ENCODE peak calls at places on chromosomes 3 and 15, in nine cellular contexts. W, A, T, I, G, S, E, U and R are unnamed samples.
A peak's percentile ranks its signal among the peaks of the same experiment; 100 is the strongest.

GRCh38 chr3:33231755-33232465 is 13.3 kb upstream of the SUSD5 start:
- DNase-seq in W (no peak), A (no peak), T (no peak), I (no peak), G (no peak), S (no peak), E (no peak), U (no peak), R (no peak)

GRCh38 chr3:114365268-114365667 is 71.4 kb downstream of the TIGIT start:
- DNase-seq in W (no peak), A (no peak), T (no peak), I (no peak), G (no peak), S (no peak), E (no peak), U (no peak), R (no peak)

GRCh38 chr3:100454684-100455083 is 37.7 kb upstream of the TMEM45A start:
- DNase-seq in W (no peak), A (no peak), T (no peak), I (no peak), G (no peak), S (no peak), E (no peak), U (no peak), R (no peak)

GRCh38 chr15:67013696-67014095 is 51.7 kb upstream of the SMAD3 start:
- DNase-seq in W (no peak), A (no peak), T (no peak), I (no peak), G (no peak), S (peak; percentile 55), E (peak; percentile 50), U (no peak), R (peak; percentile 85)

GRCh38 chr15:70586241-70586640 is 177.1 kb downstream of the UACA start:
- DNase-seq in W (no peak), A (no peak), T (no peak), I (no peak), G (no peak), S (no peak), E (no peak), U (no peak), R (peak; percentile 31)

GRCh38 chr15:68151277-68151676 is 53.9 kb downstream of the CALML4 start:
- DNase-seq in W (no peak), A (no peak), T (no peak), I (no peak), G (no peak), S (no peak), E (no peak), U (no peak), R (peak; percentile 29)

GRCh38 chr3:197891-198491 is 1.4 kb downstream of the CHL1 start:
- DNase-seq in W (no peak), A (no peak), T (no peak), I (peak; percentile 73), G (no peak), S (peak; percentile 28), E (peak; percentile 13), U (no peak), R (no peak)

GRCh38 chr15:27249723-27250160 is 278.8 kb downstream of the GABRG3 start:
- DNase-seq in W (no peak), A (no peak), T (no peak), I (no peak), G (no peak), S (no peak), E (no peak), U (no peak), R (no peak)

GRCh38 chr3:181969925-181970324 is 258.2 kb downstream of the SOX2 start:
- DNase-seq in W (no peak), A (no peak), T (no peak), I (no peak), G (no peak), S (no peak), E (no peak), U (no peak), R (no peak)

GRCh38 chr3:187251599-187251998 is 39.9 kb downstream of the MASP1 start:
- DNase-seq in W (no peak), A (no peak), T (no peak), I (no peak), G (no peak), S (no peak), E (no peak), U (no peak), R (no peak)

GRCh38 chr15:87326274-87326673 is 930.3 kb downstream of the NTRK3 start:
- DNase-seq in W (no peak), A (no peak), T (no peak), I (no peak), G (no peak), S (no peak), E (no peak), U (no peak), R (no peak)

GRCh38 chr3:153756816-153757215 is 364.4 kb upstream of the ARHGEF26 start:
- DNase-seq in W (no peak), A (no peak), T (no peak), I (no peak), G (no peak), S (no peak), E (no peak), U (no peak), R (no peak)

GRCh38 chr3:195180490-195181106 is 90.4 kb downstream of the XXYLT1 start:
- DNase-seq in W (no peak), A (no peak), T (no peak), I (no peak), G (no peak), S (no peak), E (no peak), U (no peak), R (no peak)

GRCh38 chr3:13193320-13194284 is 120.4 kb upstream of the IQSEC1 start:
- DNase-seq in W (no peak), A (no peak), T (no peak), I (no peak), G (no peak), S (no peak), E (no peak), U (no peak), R (no peak)

GRCh38 chr3:51388286-51389029 is 2.6 kb upstream of the RBM15B start:
- DNase-seq in W (no peak), A (no peak), T (no peak), I (no peak), G (no peak), S (no peak), E (no peak), U (no peak), R (no peak)

GRCh38 chr3:114706591-114707224 is 412.9 kb downstream of the TIGIT start:
- DNase-seq in W (peak; percentile 25), A (no peak), T (no peak), I (no peak), G (peak; percentile 24), S (no peak), E (no peak), U (no peak), R (peak; percentile 44)

GRCh38 chr3:62128028-62128427 is 245.3 kb downstream of the FEZF2 start:
- DNase-seq in W (no peak), A (no peak), T (peak; percentile 21), I (no peak), G (no peak), S (no peak), E (no peak), U (no peak), R (no peak)

GRCh38 chr3:61954097-61954528 is 392.7 kb downstream of the PTPRG start:
- DNase-seq in W (no peak), A (no peak), T (no peak), I (no peak), G (no peak), S (no peak), E (no peak), U (no peak), R (no peak)

GRCh38 chr3:115758076-115758763 is 134.9 kb downstream of the GAP43 start:
- DNase-seq in W (no peak), A (no peak), T (no peak), I (no peak), G (no peak), S (no peak), E (no peak), U (peak; percentile 82), R (no peak)

GRCh38 chr3:88369767-88370166 is 220.0 kb downstream of the C3orf38 start:
- DNase-seq in W (no peak), A (no peak), T (no peak), I (no peak), G (no peak), S (no peak), E (no peak), U (no peak), R (no peak)

GRCh38 chr15:42010434-42010833 is 10.4 kb downstream of the PLA2G4E start:
- DNase-seq in W (no peak), A (no peak), T (no peak), I (no peak), G (peak; percentile 67), S (no peak), E (no peak), U (no peak), R (no peak)

GRCh38 chr3:31218082-31218481 is 314.6 kb upstream of the STT3B start:
- DNase-seq in W (no peak), A (no peak), T (no peak), I (no peak), G (no peak), S (no peak), E (no peak), U (no peak), R (no peak)

GRCh38 chr15:64850778-64851502 is 9.2 kb downstream of the PLEKHO2 start:
- DNase-seq in W (no peak), A (no peak), T (no peak), I (no peak), G (no peak), S (no peak), E (no peak), U (no peak), R (no peak)

GRCh38 chr3:177362646-177363045 is 165.4 kb upstream of the TBL1XR1 start:
- DNase-seq in W (no peak), A (no peak), T (no peak), I (no peak), G (no peak), S (no peak), E (no peak), U (no peak), R (no peak)

GRCh38 chr3:163785693-163786092 is 1292.6 kb downstream of the SI start:
- DNase-seq in W (no peak), A (no peak), T (no peak), I (no peak), G (no peak), S (no peak), E (no peak), U (no peak), R (no peak)

GRCh38 chr3:159814161-159814560 is 174.5 kb upstream of the IL12A start:
- DNase-seq in W (no peak), A (peak; percentile 36), T (no peak), I (no peak), G (no peak), S (no peak), E (no peak), U (peak; percentile 29), R (peak; percentile 29)

GRCh38 chr3:97121386-97121785 is 307.0 kb downstream of the EPHA6 start:
- DNase-seq in W (no peak), A (no peak), T (no peak), I (no peak), G (no peak), S (no peak), E (no peak), U (no peak), R (no peak)